ENCODE peak calls at places on chromosomes 5 and 9, in six cellular contexts. K, E, P, Q, X and L are unnamed samples.

GRCh38 chr5:57576317-57576716 is 93.7 kb upstream of the ACTBL2 start:
- DNase-seq in K (no peak), E (no peak), P (no peak), Q (no peak), X (no peak), L (no peak)

GRCh38 chr9:83441390-83441789 is 96.8 kb downstream of the FRMD3 start:
- DNase-seq in Q (no peak), K (no peak), P (no peak), X (no peak), E (no peak), L (no peak)

GRCh38 chr5:27944471-27944870 is 906.1 kb upstream of the CDH9 start:
- DNase-seq in X (no peak), P (no peak), Q (no peak), K (no peak), E (no peak), L (no peak)

GRCh38 chr9:85723220-85723619 is 18.5 kb downstream of the AGTPBP1 start:
- DNase-seq in Q (no peak), E (no peak), X (peak), K (peak), P (peak), L (peak)

GRCh38 chr9:131503626-131504465 is 1.1 kb downstream of the POMT1 start:
- DNase-seq in Q (peak), X (peak), E (no peak), K (peak), P (peak), L (peak)

GRCh38 chr5:112975721-112976431 is 722 bp upstream of the DCP2 start:
- DNase-seq in E (no peak), X (no peak), Q (no peak), K (peak), P (no peak), L (no peak)

GRCh38 chr5:112684737-112685136 is 52.9 kb upstream of the APC start:
- DNase-seq in P (no peak), K (no peak), X (no peak), Q (no peak), E (no peak), L (no peak)

GRCh38 chr5:151692312-151692711 is 5.6 kb upstream of the SPARC start:
- DNase-seq in Q (no peak), K (no peak), P (peak), E (no peak), X (no peak), L (no peak)

GRCh38 chr5:136246122-136246521 is 53.2 kb upstream of the SMIM32 start:
- DNase-seq in X (no peak), E (no peak), Q (no peak), P (no peak), K (no peak), L (peak)

GRCh38 chr5:102670224-102670836 is 84.8 kb upstream of the PAM start:
- DNase-seq in E (no peak), Q (peak), K (peak), X (no peak), P (peak), L (peak)

GRCh38 chr5:140214831-140215230 is 39.8 kb downstream of the CYSTM1 start:
- DNase-seq in E (no peak), P (peak), Q (no peak), X (no peak), K (no peak), L (no peak)

GRCh38 chr5:77658662-77659061 is 20.1 kb upstream of the OTP start:
- DNase-seq in P (no peak), Q (no peak), E (no peak), K (no peak), X (no peak), L (no peak)

GRCh38 chr5:77662615-77663014 is 24.1 kb upstream of the OTP start:
- DNase-seq in P (no peak), K (no peak), E (no peak), Q (no peak), X (no peak), L (no peak)

DNA sequence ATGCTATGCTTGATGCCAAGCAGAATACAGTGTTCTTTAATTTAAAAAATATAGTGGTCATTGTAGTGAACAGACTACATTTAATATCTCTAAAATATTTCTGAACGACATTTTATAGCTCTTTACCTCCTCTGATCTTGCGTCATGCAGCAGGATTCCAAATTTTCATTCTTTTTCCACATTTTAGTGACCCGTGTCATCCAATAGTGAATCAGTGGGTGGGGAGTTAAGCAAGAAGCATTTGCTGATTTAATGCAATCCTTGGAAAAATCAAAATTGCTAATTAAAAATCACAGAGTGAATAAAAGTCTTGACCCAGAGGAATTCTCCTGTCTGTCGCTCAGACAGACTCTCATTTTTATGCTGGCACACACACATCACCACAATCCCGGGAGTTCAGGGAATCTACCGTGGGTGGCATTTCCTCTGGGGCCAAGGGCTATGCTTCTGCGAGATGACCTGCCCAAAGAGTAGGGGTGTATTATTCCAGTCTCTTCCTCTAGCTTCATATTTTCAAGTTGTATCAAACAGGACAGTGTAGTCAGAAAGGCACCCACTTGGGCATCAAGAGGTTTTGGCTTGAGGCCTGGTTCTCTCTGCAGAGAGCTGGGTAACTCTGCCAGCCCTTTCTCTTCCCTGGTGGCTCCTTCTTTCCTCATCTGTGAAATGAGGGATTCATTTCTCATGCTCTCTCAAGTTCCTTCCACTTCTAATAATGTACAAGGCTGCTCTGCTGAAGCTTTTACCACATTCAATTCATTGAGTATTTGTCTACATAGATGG is 24.8 kb upstream of the OTP start:
- DNase-seq in X (no peak), K (no peak), Q (no peak), E (no peak), P (no peak), L (no peak)
- H3K4me3 ChIP-seq in X (no peak), K (no peak), Q (no peak), E (no peak), P (no peak), L (no peak)

DNA sequence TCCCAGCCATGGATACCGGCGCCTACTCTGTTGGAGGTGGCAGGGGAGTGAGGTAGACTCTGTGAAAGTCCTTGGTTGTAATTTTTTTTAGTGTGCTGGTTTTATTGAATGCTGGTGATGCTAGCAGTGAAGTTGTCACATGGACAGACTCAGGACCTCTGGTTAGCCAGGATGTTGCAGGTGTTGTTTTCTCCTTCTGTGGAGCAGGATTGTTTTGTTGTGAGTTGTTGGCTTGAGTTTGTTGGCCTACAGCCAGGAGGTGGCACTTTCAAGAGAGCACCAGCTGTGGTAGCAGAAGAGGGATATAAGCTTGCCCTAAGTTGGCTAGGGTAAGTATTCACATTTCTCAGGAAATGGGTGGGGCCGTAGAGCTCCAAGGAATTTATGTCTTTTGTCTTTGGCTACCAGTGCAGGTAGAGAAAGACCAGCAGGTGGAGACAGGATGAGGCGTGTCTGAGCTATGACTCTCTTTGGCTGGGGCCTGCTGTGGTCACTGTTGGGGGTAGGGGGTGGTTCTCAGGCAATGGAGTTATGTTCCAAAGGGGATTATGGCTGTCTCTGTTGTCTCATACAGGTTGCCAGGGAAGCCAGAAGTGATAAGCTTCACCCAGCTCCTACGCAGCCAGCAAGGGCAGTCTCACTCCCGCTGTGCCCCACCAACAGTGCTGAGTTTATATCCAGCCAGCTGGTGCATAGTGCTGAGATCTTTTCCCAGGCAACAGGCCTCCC is 248.7 kb downstream of the TAF11L14 start:
- DNase-seq in Q (no peak), E (no peak), P (no peak), K (no peak), X (no peak), L (peak)
- TF ChIP-seq CTCF in Q (no peak), E (no peak), P (no peak), K (no peak), X (no peak), L (peak)

DNA sequence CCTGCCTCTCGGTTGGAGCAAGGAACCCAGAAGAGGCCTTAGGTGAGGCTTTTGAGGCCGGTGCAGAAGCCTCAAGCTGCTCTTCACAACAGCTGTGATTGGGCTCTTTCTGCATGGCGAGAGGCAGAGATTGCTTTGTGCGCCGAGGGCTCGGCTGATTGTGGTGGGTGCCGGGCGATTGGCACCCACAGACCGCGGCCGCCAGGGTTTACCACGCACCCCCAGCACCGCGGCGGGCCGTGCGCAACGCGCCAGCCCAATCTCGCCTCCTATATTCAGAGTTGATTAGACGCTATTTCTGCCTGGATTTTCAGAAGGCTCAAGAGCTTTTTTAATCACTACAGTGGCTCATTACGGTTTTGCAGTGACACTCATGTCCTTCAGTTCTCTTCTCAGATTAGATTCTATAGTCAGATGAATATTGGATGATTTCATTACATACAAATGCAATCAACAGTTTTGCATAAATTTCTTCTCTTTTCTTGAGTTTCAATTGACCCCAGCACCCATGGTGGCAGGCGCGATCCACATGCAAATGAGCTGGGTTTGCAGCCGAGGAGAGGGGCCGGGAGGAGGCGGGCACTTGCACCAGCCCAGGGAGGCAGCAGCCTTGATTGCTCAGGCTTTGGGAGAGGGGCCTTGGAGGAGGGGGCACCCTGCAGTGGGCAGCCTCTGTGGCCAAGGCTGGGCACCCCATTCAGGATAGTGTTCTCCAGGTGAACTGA is 33.8 kb upstream of the PTGS1 start:
- DNase-seq in X (no peak), K (no peak), E (no peak), P (no peak), Q (no peak), L (no peak)
- H3K4me3 ChIP-seq in X (no peak), K (no peak), E (no peak), P (no peak), Q (no peak), L (no peak)

GRCh38 chr5:74336286-74336685 is 304.2 kb downstream of the ENC1 start:
- DNase-seq in Q (no peak), X (no peak), K (no peak), E (no peak), P (no peak), L (no peak)
- TF ChIP-seq CTCF in Q (no peak), X (no peak), K (no peak), E (no peak), P (no peak), L (peak)

DNA sequence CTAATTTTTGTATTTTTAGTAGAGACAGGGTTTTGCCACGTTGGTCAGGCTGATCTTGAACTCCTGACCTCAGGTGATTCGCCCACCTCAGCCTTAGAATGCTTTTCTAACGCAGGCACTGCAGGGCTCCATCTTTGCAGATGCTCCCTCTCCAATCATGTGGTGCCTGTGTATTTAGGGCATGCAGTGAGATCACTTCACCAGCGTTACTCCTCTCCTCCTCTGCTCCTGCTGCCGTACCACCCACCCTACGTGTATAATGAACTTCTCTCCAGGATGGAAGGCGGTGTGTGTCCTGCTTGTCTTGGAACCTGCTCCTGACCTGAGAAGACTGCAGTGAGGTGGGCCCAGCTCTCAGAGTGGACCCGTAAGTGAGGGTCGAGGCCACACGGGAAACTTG is 13.6 kb upstream of the CFAP157 start:
- DNase-seq in X (no peak), K (no peak), E (no peak), Q (no peak), P (no peak), L (no peak)
- H3K4me3 ChIP-seq in X (no peak), K (no peak), E (no peak), Q (no peak), P (no peak), L (no peak)

DNA sequence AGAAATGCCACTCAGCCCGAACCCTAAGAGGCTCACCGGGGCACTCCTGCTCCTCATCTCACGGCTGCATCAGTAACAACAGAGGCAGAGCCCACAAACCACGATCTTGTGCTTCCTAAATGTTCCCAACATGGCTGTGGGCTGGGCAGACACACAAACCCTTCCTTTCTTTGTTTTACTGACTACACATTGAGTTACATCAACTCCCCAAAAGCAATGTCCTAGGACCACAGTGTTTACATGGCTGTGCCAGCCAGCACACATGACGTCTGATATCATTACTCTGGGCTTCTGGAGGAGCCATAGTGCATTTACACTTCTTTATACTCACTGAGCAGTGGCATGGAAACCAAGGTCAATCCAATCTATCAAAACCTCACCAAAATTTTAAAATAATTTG is 101.4 kb downstream of the LHFPL2 start:
- DNase-seq in K (no peak), E (peak), P (no peak), Q (no peak), X (no peak), L (no peak)
- TF ChIP-seq CTCF in K (no peak), E (no peak), P (no peak), Q (no peak), X (no peak), L (no peak)